ENCODE peak calls at places on chromosomes 13 and 19, in nine cellular contexts. W is ecto neural progenitor cell, J is T-cell, Z is astrocyte of the spinal cord, K is sciatic nerve, T is choroid plexus epithelial cell, E is EL, N is cardiac fibroblast, G is germinal center. F is an unnamed sample.

GRCh38 chr19:31627824-31628223 is 278.6 kb upstream of the TSHZ3 start:
- DNase-seq in W (no peak), J (no peak), Z (no peak), K (no peak), T (no peak), E (no peak), N (no peak), G (no peak), F (no peak)

GRCh38 chr19:43618921-43619261 is 538 bp downstream of the ZNF428 start:
- DNase-seq in W (no peak), J (no peak), Z (no peak), K (no peak), T (no peak), E (no peak), N (no peak), G (peak; percentile 66), F (no peak)

GRCh38 chr13:100658363-100658762 is 16.2 kb downstream of the TMTC4 start:
- DNase-seq in W (no peak), J (no peak), Z (no peak), K (no peak), T (no peak), E (no peak), N (no peak), G (peak; percentile 11), F (no peak)

GRCh38 chr19:10812196-10812595 is 23.8 kb downstream of the TMED1 start:
- DNase-seq in W (no peak), J (no peak), Z (no peak), K (no peak), T (no peak), E (no peak), N (no peak), G (no peak), F (no peak)

GRCh38 chr19:11063434-11063833 is 25.8 kb upstream of the LDLR start:
- DNase-seq in W (no peak), J (no peak), Z (no peak), K (no peak), T (no peak), E (no peak), N (no peak), G (no peak), F (peak; percentile 41)

GRCh38 chr19:37077929-37078716 is at the start of gene ZNF420:
- DNase-seq in W (peak; percentile 97), J (peak; percentile 75), Z (peak; percentile 96), K (peak; percentile 95), T (peak; percentile 97), E (peak; percentile 96), N (peak; percentile 96), G (peak; percentile 91), F (peak; percentile 99)

GRCh38 chr19:13823256-13823655 is 28.0 kb downstream of the ZSWIM4 start:
- DNase-seq in W (no peak), J (no peak), Z (no peak), K (peak; percentile 72), T (no peak), E (no peak), N (peak; percentile 26), G (no peak), F (no peak)

GRCh38 chr19:41700381-41701195 is 7.8 kb upstream of the CEACAM5 start:
- DNase-seq in W (peak; percentile 34), J (no peak), Z (no peak), K (peak; percentile 18), T (no peak), E (no peak), N (no peak), G (no peak), F (no peak)

GRCh38 chr13:114055766-114056165 is 76.7 kb downstream of the RASA3 start:
- DNase-seq in W (no peak), J (no peak), Z (no peak), K (no peak), T (no peak), E (no peak), N (no peak), G (no peak), F (no peak)

GRCh38 chr19:16441661-16442071 is 30.1 kb downstream of the EPS15L1 start:
- DNase-seq in W (peak; percentile 73), J (no peak), Z (no peak), K (no peak), T (peak; percentile 48), E (no peak), N (no peak), G (no peak), F (peak; percentile 58)

GRCh38 chr19:498591-498950 is 2.3 kb downstream of the MADCAM1 start:
- DNase-seq in W (peak; percentile 51), J (no peak), Z (no peak), K (peak; percentile 35), T (no peak), E (no peak), N (no peak), G (no peak), F (no peak)

GRCh38 chr19:46386996-46387712 is 26.2 kb downstream of the CCDC8 start:
- DNase-seq in W (no peak), J (no peak), Z (no peak), K (peak; percentile 57), T (no peak), E (no peak), N (no peak), G (no peak), F (no peak)

GRCh38 chr13:75481176-75482069 is 546 bp downstream of the TBC1D4 start:
- DNase-seq in W (peak; percentile 78), J (no peak), Z (peak; percentile 37), K (peak; percentile 66), T (no peak), E (peak; percentile 47), N (peak; percentile 38), G (peak; percentile 19), F (peak; percentile 67)

GRCh38 chr13:97621631-97622030 is 187.7 kb downstream of the RAP2A start:
- DNase-seq in W (peak; percentile 75), J (no peak), Z (no peak), K (no peak), T (no peak), E (no peak), N (no peak), G (no peak), F (no peak)

GRCh38 chr13:41802684-41803554 is 158.0 kb downstream of the VWA8 start:
- DNase-seq in W (no peak), J (no peak), Z (peak; percentile 74), K (no peak), T (peak; percentile 74), E (peak; percentile 85), N (peak; percentile 96), G (no peak), F (peak; percentile 79)

GRCh38 chr19:50838239-50838638 is 4.9 kb upstream of the KLK15 start:
- DNase-seq in W (no peak), J (no peak), Z (no peak), K (no peak), T (peak; percentile 5), E (no peak), N (peak; percentile 10), G (no peak), F (no peak)

GRCh38 chr19:36850646-36851442 is at the start of gene ZNF345:
- DNase-seq in W (peak; percentile 93), J (peak; percentile 68), Z (peak; percentile 96), K (peak; percentile 93), T (peak; percentile 96), E (peak; percentile 94), N (peak; percentile 97), G (peak; percentile 88), F (peak; percentile 97)

GRCh38 chr19:48175578-48175977 is 5.1 kb downstream of the ZSWIM9 start:
- DNase-seq in W (no peak), J (no peak), Z (no peak), K (no peak), T (no peak), E (no peak), N (no peak), G (no peak), F (no peak)

F was measured in astrocyte of the hippocampus.